ENCODE peak calls at places on chromosomes 11 and 22, in four cellular contexts. D is GM12891, M is K562, A is GM12878. F is an unnamed sample.

GRCh38 chr11:104852811-104853210 is 45.4 kb downstream of the CASP12 start:
- DNase-seq in D (no peak), M (no peak), A (no peak), F (no peak)

GRCh38 chr11:63558459-63559157 is 4.6 kb downstream of the PLAAT2 start:
- DNase-seq in D (no peak), M (no peak), A (no peak), F (no peak)

GRCh38 chr22:45262931-45263789 is 21.6 kb upstream of the UPK3A start:
- DNase-seq in D (peak), M (no peak), A (peak), F (peak)

GRCh38 chr11:64034411-64034811 is 1.3 kb upstream of the FLRT1 start:
- DNase-seq in D (no peak), M (no peak), A (no peak), F (no peak)

GRCh38 chr11:44788536-44789227 is 61.9 kb downstream of the TSPAN18 start:
- DNase-seq in D (no peak), M (no peak), A (no peak), F (no peak)

GRCh38 chr11:101860694-101861371 is 54.0 kb upstream of the CEP126 start:
- DNase-seq in D (peak), M (peak), A (no peak), F (peak)

GRCh38 chr11:1425006-1425405 is 35.3 kb downstream of the BRSK2 start:
- DNase-seq in D (no peak), M (no peak), A (no peak), F (no peak)

GRCh38 chr11:34331736-34332135 is 26.1 kb downstream of the ABTB2 start:
- DNase-seq in D (no peak), M (no peak), A (no peak), F (no peak)

GRCh38 chr11:65920035-65920802 is 993 bp downstream of the DRAP1 start:
- DNase-seq in D (no peak), M (no peak), A (no peak), F (no peak)

GRCh38 chr11:95432714-95433503 is 201.9 kb upstream of the SESN3 start:
- DNase-seq in D (no peak), M (no peak), A (no peak), F (no peak)

GRCh38 chr11:45161252-45162063 is 15.0 kb downstream of the PRDM11 start:
- DNase-seq in D (no peak), M (no peak), A (no peak), F (no peak)

GRCh38 chr11:119742263-119742861 is 13.4 kb upstream of the NECTIN1 start:
- DNase-seq in D (no peak), M (no peak), A (no peak), F (no peak)

GRCh38 chr11:75839851-75840250 is 24.8 kb downstream of the UVRAG start:
- DNase-seq in D (no peak), M (no peak), A (no peak), F (no peak)

GRCh38 chr22:28103596-28103995 is 184.5 kb upstream of the PITPNB start:
- DNase-seq in D (no peak), M (no peak), A (no peak), F (no peak)

GRCh38 chr22:42344391-42344861 is 74.0 kb upstream of the TCF20 start:
- DNase-seq in D (no peak), M (no peak), A (no peak), F (no peak)

GRCh38 chr11:17405232-17406005 is 17.0 kb upstream of the KCNJ11 start:
- DNase-seq in D (no peak), M (peak), A (no peak), F (no peak)

GRCh38 chr11:46369458-46370152 is 11.9 kb upstream of the MDK start:
- DNase-seq in D (peak), M (peak), A (no peak), F (peak)

GRCh38 chr11:132898021-132898420 is 634.3 kb downstream of the OPCML start:
- DNase-seq in D (no peak), M (no peak), A (no peak), F (no peak)

GRCh38 chr11:10456519-10456918 is 1.5 kb downstream of the AMPD3 start:
- DNase-seq in D (no peak), M (peak), A (no peak), F (no peak)

GRCh38 chr11:121524233-121524631 is 71.5 kb upstream of the SORL1-AS1 start:
- DNase-seq in D (no peak), M (no peak), A (no peak), F (peak)

GRCh38 chr11:23988381-23989006 is 508.4 kb upstream of the LUZP2 start:
- DNase-seq in D (no peak), M (no peak), A (no peak), F (no peak)

GRCh38 chr22:29877620-29878019 is 5.4 kb upstream of the MTMR3 start:
- DNase-seq in D (no peak), M (no peak), A (no peak), F (no peak)

GRCh38 chr11:60370811-60371297 is 7.5 kb upstream of the MS4A7 start:
- DNase-seq in D (no peak), M (no peak), A (no peak), F (no peak)

GRCh38 chr22:23767303-23767672 is 484 bp downstream of the CHCHD10 start:
- DNase-seq in D (no peak), M (no peak), A (no peak), F (no peak)

GRCh38 chr11:62923634-62924411 is 2.7 kb upstream of the CHRM1 start:
- DNase-seq in D (peak), M (no peak), A (peak), F (no peak)

GRCh38 chr11:29184939-29185890 is 831.6 kb downstream of the KCNA4 start:
- DNase-seq in D (no peak), M (no peak), A (no peak), F (no peak)

GRCh38 chr11:61325649-61326414 is 7.1 kb downstream of the DDB1 start:
- DNase-seq in D (no peak), M (no peak), A (no peak), F (no peak)

GRCh38 chr22:27224485-27225364 is 567.3 kb downstream of the MIAT start:
- DNase-seq in D (no peak), M (no peak), A (no peak), F (no peak)

GRCh38 chr11:74748211-74749126 is at the start of gene RNF169:
- DNase-seq in D (peak), M (peak), A (peak), F (peak)

GRCh38 chr22:39098026-39098425 is 982 bp downstream of the APOBEC3H start:
- DNase-seq in D (no peak), M (no peak), A (peak), F (no peak)

GRCh38 chr22:39094717-39095389 is 2.2 kb upstream of the APOBEC3H start:
- DNase-seq in D (no peak), M (no peak), A (no peak), F (no peak)

GRCh38 chr22:39098576-39098975 is 1.5 kb downstream of the APOBEC3H start:
- DNase-seq in D (no peak), M (no peak), A (no peak), F (no peak)

GRCh38 chr22:39095971-39096370 is 1.1 kb upstream of the APOBEC3H start:
- DNase-seq in D (no peak), M (no peak), A (no peak), F (no peak)

GRCh38 chr22:39097098-39098020 is at the start of gene APOBEC3H:
- DNase-seq in D (no peak), M (peak), A (no peak), F (no peak)
- TF ChIP-seq SPI1 in D (peak), M (no peak), A (peak), F (no peak)

GRCh38 chr11:125378083-125378482 is 118.0 kb downstream of the FEZ1 start:
- DNase-seq in D (no peak), M (no peak), A (no peak), F (no peak)
- TF ChIP-seq SPI1 in D (no peak), M (no peak), A (no peak), F (no peak)

GRCh38 chr22:50059185-50059880 is 1.2 kb upstream of the TTLL8 start:
- DNase-seq in D (no peak), M (peak), A (no peak), F (peak)
- TF ChIP-seq SPI1 in D (no peak), M (no peak), A (no peak), F (no peak)

DNA sequence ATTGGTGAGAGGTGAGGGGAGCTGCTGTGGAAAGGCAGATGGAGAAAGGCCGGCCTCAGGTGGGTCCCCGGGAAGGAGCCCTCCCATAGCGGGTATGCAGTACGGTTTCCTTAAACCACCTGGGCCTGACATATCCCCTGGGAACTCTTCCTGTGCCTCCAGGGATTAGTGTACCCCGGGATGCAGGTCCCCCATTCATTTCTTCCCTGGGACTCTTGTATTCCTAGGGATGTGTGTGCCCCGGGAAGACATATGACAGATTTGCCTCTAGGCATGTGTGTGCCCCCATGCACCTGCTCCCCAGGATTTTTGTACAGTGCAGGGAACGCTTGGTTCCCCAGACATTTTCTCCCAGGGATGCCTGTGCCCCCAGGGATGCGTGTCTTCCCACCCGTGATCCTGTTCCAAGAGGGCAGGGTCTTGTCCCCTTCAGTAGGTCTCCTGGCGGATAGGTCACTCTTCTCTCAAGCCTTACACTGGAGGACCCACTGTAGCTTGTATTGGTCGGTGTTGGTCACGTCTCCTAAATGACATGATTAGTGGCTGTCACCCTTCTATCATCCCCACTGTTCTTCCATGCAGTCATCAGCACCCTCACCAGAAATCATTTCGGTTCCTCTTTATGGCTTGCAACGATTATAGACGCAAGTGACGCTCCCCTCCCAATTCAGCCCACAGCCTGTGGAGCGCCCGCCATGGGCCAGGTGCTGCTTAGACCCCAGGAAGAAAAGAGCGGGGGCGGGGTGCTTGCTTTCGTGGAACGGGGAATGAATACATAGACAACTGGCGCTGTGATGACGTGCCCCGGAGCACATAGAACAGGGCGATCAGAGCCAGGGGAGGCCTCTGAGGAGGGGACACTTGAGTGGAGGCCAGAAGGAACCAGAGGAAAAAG is 1.3 kb downstream of the PARVB start:
- DNase-seq in D (peak), M (peak), A (peak), F (peak)
- TF ChIP-seq SPI1 in D (peak), M (peak), A (peak), F (peak)